ENCODE peak calls at places on chromosomes 6 and 20, in eight cellular contexts. P is BJ; A is lung; F is Calu3; X is uterus; Y is stimulated activated CD4-positive, alpha-beta T cell treated with anti-CD3 and anti-CD28 coated beads, Interleukin-4, amount 100 ng/mL, for 1 hour; G is neuronal stem cell; E is NB4. I is an unnamed sample.

GRCh38 chr6:151627689-151628444 is 134.1 kb downstream of the CCDC170 start:
- DNase-seq in P (no peak), A (no peak), F (peak), X (no peak), Y (no peak), G (no peak), E (no peak), I (no peak)

GRCh38 chr6:158991017-158991723 is 8.8 kb downstream of the RSPH3 start:
- DNase-seq in P (no peak), A (no peak), F (no peak), X (no peak), Y (peak), G (no peak), E (peak), I (no peak)

GRCh38 chr6:143195349-143195845 is 134.7 kb downstream of the AIG1 start:
- DNase-seq in P (no peak), A (no peak), F (no peak), X (peak), Y (no peak), G (no peak), E (no peak), I (no peak)

GRCh38 chr20:48282591-48283228 is 497.4 kb upstream of the SULF2 start:
- DNase-seq in P (no peak), A (no peak), F (peak), X (no peak), Y (no peak), G (no peak), E (peak), I (no peak)

GRCh38 chr20:38343107-38343797 is 3.0 kb upstream of the LBP start:
- DNase-seq in P (no peak), A (peak), F (peak), X (peak), Y (no peak), G (no peak), E (no peak), I (no peak)

GRCh38 chr6:22302828-22303227 is 6.0 kb upstream of the PRL start:
- DNase-seq in P (no peak), A (no peak), F (no peak), X (no peak), Y (no peak), G (no peak), E (peak), I (no peak)

GRCh38 chr6:159948199-159948598 is 20.7 kb upstream of the IGF2R start:
- DNase-seq in P (no peak), A (no peak), F (no peak), X (no peak), Y (no peak), G (no peak), E (no peak), I (no peak)

GRCh38 chr6:119960065-119960464 is 610.5 kb upstream of the MAN1A1 start:
- DNase-seq in P (no peak), A (no peak), F (no peak), X (no peak), Y (no peak), G (no peak), E (no peak), I (no peak)

GRCh38 chr6:43368517-43369160 is 808 bp downstream of the ZNF318 start:
- DNase-seq in P (no peak), A (peak), F (peak), X (peak), Y (peak), G (peak), E (peak), I (peak)

GRCh38 chr6:80287607-80288006 is 181.1 kb downstream of the BCKDHB start:
- DNase-seq in P (no peak), A (no peak), F (no peak), X (no peak), Y (no peak), G (no peak), E (no peak), I (no peak)

GRCh38 chr20:58045156-58045555 is 183.3 kb downstream of the ANKRD60 start:
- DNase-seq in P (no peak), A (peak), F (no peak), X (peak), Y (no peak), G (no peak), E (no peak), I (no peak)

GRCh38 chr20:8223096-8223870 is 91.2 kb downstream of the PLCB1 start:
- DNase-seq in P (peak), A (no peak), F (no peak), X (no peak), Y (no peak), G (no peak), E (no peak), I (no peak)

GRCh38 chr6:155317186-155317585 is 2.9 kb upstream of the TFB1M start:
- DNase-seq in P (no peak), A (no peak), F (no peak), X (no peak), Y (no peak), G (no peak), E (no peak), I (no peak)

GRCh38 chr6:25377672-25378071 is 98.5 kb downstream of the CARMIL1 start:
- DNase-seq in P (no peak), A (no peak), F (no peak), X (no peak), Y (no peak), G (no peak), E (no peak), I (no peak)

GRCh38 chr6:15996030-15996429 is 132.9 kb upstream of the MYLIP start:
- DNase-seq in P (no peak), A (no peak), F (no peak), X (no peak), Y (no peak), G (no peak), E (peak), I (no peak)

GRCh38 chr6:42195415-42195814 is 659 bp upstream of the GUCA1B start:
- DNase-seq in P (no peak), A (no peak), F (no peak), X (no peak), Y (no peak), G (no peak), E (no peak), I (no peak)

I was measured in nephron progenitor cell.